ENCODE peak calls at places on chromosomes 4 and X, in ten cellular contexts. A, D, V, H, L, E, X, Z, M and R are unnamed samples.

GRCh38 chr4:138757432-138757831 is 258.1 kb upstream of the NOCT start:
- DNase-seq in E (no peak), L (no peak), A (no peak), D (no peak), Z (no peak), X (no peak), H (no peak), V (no peak), M (no peak), R (no peak)

GRCh38 chr4:154779362-154779947 is 1.6 kb upstream of the RBM46 start:
- DNase-seq in Z (no peak), A (no peak), M (no peak), H (no peak), X (no peak), L (no peak), E (no peak), V (peak), D (no peak), R (no peak)

GRCh38 chrX:15663439-15663838 is 1.2 kb downstream of the CLTRN start:
- DNase-seq in H (no peak), X (no peak), E (no peak), V (no peak), Z (no peak), M (no peak), L (no peak), D (no peak), A (no peak), R (no peak)

GRCh38 chrX:137945470-137945869 is 379.5 kb downstream of the ZIC3 start:
- DNase-seq in X (no peak), D (no peak), Z (no peak), A (no peak), H (no peak), V (no peak), L (no peak), M (no peak), E (no peak), R (no peak)

GRCh38 chr4:24032371-24032989 is 142.6 kb upstream of the PPARGC1A start:
- DNase-seq in A (no peak), L (no peak), X (no peak), Z (no peak), H (no peak), D (peak), E (no peak), V (no peak), M (no peak), R (no peak)

GRCh38 chrX:132876509-132876837 is 82.0 kb downstream of the HS6ST2 start:
- DNase-seq in D (no peak), X (no peak), L (no peak), Z (no peak), A (no peak), M (no peak), V (no peak), H (no peak), E (peak), R (no peak)

GRCh38 chrX:38206036-38206435 is 14.6 kb downstream of the SRPX start:
- DNase-seq in E (no peak), H (no peak), M (no peak), D (no peak), L (no peak), Z (no peak), X (no peak), A (no peak), V (no peak), R (no peak)

GRCh38 chr4:26787461-26788340 is 72.9 kb upstream of the STIM2 start:
- DNase-seq in V (peak), L (no peak), H (no peak), A (no peak), Z (no peak), E (no peak), X (no peak), M (no peak), D (peak), R (no peak)

GRCh38 chr4:54709281-54709854 is 51.6 kb downstream of the KIT start:
- DNase-seq in Z (no peak), D (no peak), X (no peak), H (no peak), M (no peak), A (no peak), L (no peak), V (no peak), E (no peak), R (no peak)

GRCh38 chr4:5249727-5250126 is 198.4 kb downstream of the STK32B start:
- DNase-seq in H (no peak), Z (no peak), L (no peak), A (no peak), D (no peak), M (no peak), V (no peak), X (no peak), E (no peak), R (no peak)

GRCh38 chrX:112746812-112747630 is 67.3 kb upstream of the LHFPL1 start:
- DNase-seq in M (no peak), X (no peak), Z (no peak), V (no peak), A (no peak), H (no peak), E (no peak), L (no peak), D (peak), R (no peak)

GRCh38 chrX:145694048-145694447 is 123.6 kb upstream of the SLITRK2 start:
- DNase-seq in A (no peak), E (no peak), H (no peak), M (no peak), Z (no peak), D (no peak), X (no peak), L (no peak), V (no peak), R (no peak)

GRCh38 chrX:47212381-47213293 is 5.8 kb upstream of the CDK16 start:
- DNase-seq in D (no peak), E (no peak), Z (no peak), L (no peak), M (no peak), X (no peak), V (no peak), A (no peak), H (no peak), R (peak)

GRCh38 chr4:4810365-4810764 is 49.1 kb upstream of the MSX1 start:
- DNase-seq in L (no peak), E (peak), A (no peak), Z (no peak), D (no peak), H (no peak), X (no peak), V (no peak), M (no peak), R (no peak)

GRCh38 chrX:145041486-145041885 is 205.8 kb upstream of the SPANXN1 start:
- DNase-seq in L (no peak), M (no peak), D (no peak), X (no peak), A (no peak), E (no peak), H (no peak), Z (no peak), V (no peak), R (no peak)

GRCh38 chr4:87005369-87005689 is 70.5 kb downstream of the AFF1 start:
- DNase-seq in Z (no peak), L (no peak), V (no peak), M (no peak), A (no peak), E (no peak), X (no peak), H (no peak), D (no peak), R (no peak)

GRCh38 chr4:38099908-38100407 is 139.8 kb downstream of the PTTG2 start:
- DNase-seq in Z (no peak), H (no peak), M (no peak), A (no peak), X (no peak), L (no peak), E (no peak), D (no peak), V (peak), R (no peak)

GRCh38 chr4:180164799-180165198 is 2078.4 kb upstream of the TENM3 start:
- DNase-seq in H (no peak), M (no peak), A (no peak), L (no peak), V (no peak), E (peak), X (no peak), Z (no peak), D (no peak), R (no peak)

GRCh38 chr4:97457253-97457652 is 686.0 kb downstream of the STPG2 start:
- DNase-seq in D (no peak), L (no peak), M (no peak), X (no peak), E (no peak), A (no peak), V (no peak), Z (no peak), H (no peak), R (no peak)
- TF ChIP-seq CTCF in D (no peak), L (no peak), M (no peak), X (no peak), E (no peak), A (no peak), V (no peak), Z (no peak), H (no peak), R (no peak)

GRCh38 chrX:40612511-40612910 is 10.7 kb upstream of the MPC1L start:
- DNase-seq in V (no peak), E (no peak), A (no peak), D (no peak), H (no peak), L (no peak), M (no peak), Z (no peak), X (no peak), R (no peak)

GRCh38 chrX:40617566-40617965 is 5.7 kb upstream of the MPC1L start:
- DNase-seq in D (no peak), X (no peak), L (no peak), H (no peak), M (no peak), E (no peak), Z (no peak), A (no peak), V (no peak), R (no peak)

DNA sequence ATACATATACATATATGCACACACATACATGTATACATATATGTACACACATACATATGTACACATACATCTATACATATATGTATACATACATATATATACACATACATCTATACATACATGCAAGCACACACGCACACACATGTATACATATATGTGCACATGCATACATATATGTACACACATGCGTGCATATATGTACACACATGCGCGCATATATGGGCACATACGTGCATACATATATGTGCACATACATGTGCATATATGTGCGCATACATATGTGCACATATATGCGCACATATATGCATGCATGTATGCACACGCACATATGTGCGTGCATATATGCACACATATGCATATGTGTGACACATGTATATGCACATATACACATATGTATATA is 7.3 kb upstream of the MPC1L start:
- DNase-seq in X (no peak), L (no peak), Z (no peak), E (no peak), H (no peak), A (no peak), V (no peak), D (no peak), M (no peak), R (no peak)
- TF ChIP-seq CTCF in X (no peak), L (no peak), Z (no peak), E (no peak), H (no peak), A (no peak), V (no peak), D (no peak), M (no peak), R (no peak)

GRCh38 chr4:89727236-89727635 is 109.7 kb downstream of the SNCA start:
- DNase-seq in D (no peak), L (no peak), A (no peak), M (no peak), X (no peak), H (no peak), V (peak), E (no peak), Z (no peak), R (no peak)
- TF ChIP-seq CTCF in D (no peak), L (no peak), A (no peak), M (no peak), X (no peak), H (no peak), V (no peak), E (no peak), Z (no peak), R (no peak)

DNA sequence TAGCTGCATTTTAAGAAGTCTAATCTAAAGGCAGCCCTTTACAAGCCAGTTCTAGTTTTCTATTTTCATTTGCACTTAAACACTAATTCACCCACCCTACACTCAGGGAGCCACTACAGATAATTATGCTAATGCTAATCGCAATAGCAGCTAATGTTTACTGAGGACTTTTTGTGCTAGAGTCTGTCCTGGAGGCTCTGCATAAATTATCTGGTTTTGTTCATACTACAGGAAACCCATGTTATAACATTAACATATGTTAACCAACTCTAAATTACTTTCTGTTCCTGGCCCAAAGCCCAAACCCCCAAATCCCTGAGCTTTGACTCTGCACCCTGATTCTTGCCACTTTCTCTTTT is 476 bp upstream of the RADX start:
- DNase-seq in H (no peak), X (no peak), V (no peak), A (no peak), E (no peak), L (no peak), M (no peak), Z (no peak), D (no peak), R (no peak)
- TF ChIP-seq CTCF in H (no peak), X (no peak), V (no peak), A (no peak), E (no peak), L (no peak), M (no peak), Z (no peak), D (no peak), R (no peak)

DNA sequence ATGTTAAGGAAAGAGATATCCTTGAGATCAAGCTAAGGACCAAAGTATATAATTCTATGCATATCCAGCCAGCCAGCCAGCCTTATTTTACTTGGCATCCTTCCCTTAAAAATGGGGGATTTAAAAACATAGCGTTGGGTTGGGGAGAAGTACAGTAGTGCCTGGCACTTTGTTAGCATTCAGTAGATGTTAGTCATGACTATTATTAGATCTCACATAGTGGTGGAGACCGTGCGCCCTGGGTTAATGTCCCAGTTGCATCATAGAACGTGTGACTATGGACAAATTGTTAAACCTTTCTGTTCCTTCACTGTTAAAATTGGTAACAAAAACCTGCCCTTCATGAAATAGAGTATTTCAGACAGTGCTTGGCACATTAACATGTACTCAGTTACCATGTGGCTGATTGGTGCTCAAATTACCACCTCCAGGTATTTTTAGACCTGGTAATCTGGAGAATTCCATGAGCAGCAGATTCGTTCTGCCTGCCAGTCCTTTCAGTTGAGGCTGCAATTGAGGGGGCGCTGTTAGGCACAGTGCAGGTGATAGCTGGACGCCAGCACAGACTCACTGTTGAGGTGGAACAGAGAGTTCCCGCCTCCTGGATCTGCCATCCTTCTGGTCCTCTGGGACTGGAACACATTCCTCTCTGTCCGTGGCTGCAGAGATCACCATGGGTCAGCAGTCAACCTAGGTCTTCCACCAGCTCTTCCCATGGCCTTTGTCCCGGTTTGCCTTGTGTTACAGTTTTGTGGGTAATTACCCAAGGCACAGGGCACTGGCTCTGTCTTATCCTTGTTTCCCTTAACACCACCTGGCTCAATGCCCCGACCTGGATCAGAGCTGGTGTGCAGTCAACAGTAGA is 31.7 kb downstream of the RBBP7 start:
- DNase-seq in E (peak), Z (no peak), M (no peak), D (no peak), L (no peak), A (no peak), X (no peak), H (no peak), V (peak), R (no peak)
- TF ChIP-seq CTCF in E (no peak), Z (no peak), M (no peak), D (peak), L (no peak), A (no peak), X (no peak), H (no peak), V (no peak), R (no peak)

DNA sequence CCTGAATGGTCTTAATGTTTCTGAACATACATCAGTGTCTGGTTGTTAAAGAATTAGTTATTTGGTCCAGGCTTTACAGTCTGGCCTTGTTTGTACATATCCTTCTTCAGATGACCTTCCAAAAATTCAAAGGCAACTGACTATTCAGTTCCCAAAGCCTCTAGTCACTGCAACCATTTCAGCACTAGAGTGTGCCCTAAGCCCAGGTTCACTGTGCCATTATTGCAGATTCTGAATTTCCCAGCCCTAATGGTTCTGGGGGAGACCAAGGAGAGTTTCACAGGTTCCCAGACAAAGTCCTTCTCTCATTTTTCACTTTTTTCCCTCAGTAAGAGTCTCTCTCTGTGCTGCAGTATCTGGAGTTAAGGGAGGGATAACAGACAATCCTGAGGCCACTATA is 235.8 kb downstream of the TRAM1L1 start:
- DNase-seq in V (no peak), A (no peak), E (no peak), H (no peak), Z (no peak), X (no peak), L (no peak), M (no peak), D (no peak), R (no peak)
- TF ChIP-seq CTCF in V (no peak), A (no peak), E (no peak), H (no peak), Z (no peak), X (no peak), L (no peak), M (no peak), D (peak), R (no peak)

DNA sequence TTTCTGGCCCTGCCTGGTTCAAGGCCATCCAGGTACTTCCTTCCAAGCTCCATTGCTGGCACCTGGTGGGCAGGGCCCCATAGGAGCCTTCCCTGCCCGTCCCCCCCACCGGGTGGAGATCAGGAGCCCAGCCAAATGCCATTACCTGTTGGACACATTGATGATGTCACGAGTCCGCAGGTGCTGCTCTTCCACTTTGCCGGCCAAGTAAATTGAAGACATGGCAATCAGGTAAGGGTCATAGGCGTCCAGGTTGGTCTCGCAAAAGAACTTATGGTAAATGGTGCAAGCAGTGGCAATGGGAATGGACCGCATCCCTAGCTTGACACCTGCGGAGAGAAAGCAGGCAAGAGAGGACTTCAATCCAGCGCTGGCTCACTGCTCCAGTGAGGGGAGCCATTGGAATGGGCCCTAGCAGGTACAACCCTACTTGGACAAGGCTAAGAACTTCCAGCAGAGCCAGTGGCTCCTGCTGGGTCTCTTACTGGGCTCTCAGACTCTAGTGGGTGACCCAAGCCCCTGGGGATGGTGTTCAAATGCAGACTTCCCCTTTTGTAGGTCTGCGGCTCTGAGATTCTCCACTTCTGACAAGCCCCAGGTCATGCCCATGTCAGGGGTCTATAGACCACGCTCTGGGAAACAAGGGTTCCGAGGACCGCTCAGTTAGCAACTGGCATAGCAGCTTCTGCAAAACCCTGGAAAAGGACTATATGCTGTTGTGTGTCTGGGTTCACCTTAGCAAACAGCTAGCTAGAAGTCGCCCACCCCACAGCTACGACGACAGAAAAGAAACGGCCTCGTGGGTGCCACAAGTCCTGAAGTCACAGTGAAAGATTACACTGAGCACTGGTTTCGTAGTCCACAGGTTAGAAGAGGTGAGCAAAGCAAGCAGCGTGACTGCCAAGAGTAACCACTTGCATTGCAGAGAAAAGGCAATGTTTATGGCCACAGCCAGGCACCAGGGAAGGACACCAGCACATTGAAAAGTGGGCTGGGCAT is 2.8 kb downstream of the CCNQ start:
- DNase-seq in H (no peak), V (no peak), X (no peak), M (no peak), E (no peak), A (no peak), D (no peak), Z (no peak), L (no peak), R (no peak)
- TF ChIP-seq CTCF in H (no peak), V (no peak), X (no peak), M (no peak), E (no peak), A (no peak), D (no peak), Z (no peak), L (no peak), R (no peak)

GRCh38 chr4:1596393-1596792 is 87.7 kb downstream of the FAM53A start:
- DNase-seq in H (no peak), V (no peak), Z (no peak), L (no peak), A (no peak), M (no peak), E (no peak), X (no peak), D (no peak), R (no peak)
- TF ChIP-seq CTCF in H (no peak), V (no peak), Z (no peak), L (no peak), A (no peak), M (no peak), E (no peak), X (no peak), D (peak), R (no peak)

GRCh38 chrX:73850124-73851013 is 287.4 kb downstream of the CHIC1 start:
- DNase-seq in L (no peak), E (no peak), M (no peak), X (no peak), Z (peak), H (no peak), D (peak), A (no peak), V (peak), R (no peak)
- TF ChIP-seq CTCF in L (no peak), E (no peak), M (no peak), X (peak), Z (no peak), H (no peak), D (peak), A (no peak), V (no peak), R (no peak)

GRCh38 chrX:149962859-149963757 is 24.8 kb upstream of the EOLA2 start:
- DNase-seq in E (peak), X (no peak), L (no peak), M (peak), D (peak), H (no peak), Z (peak), A (peak), V (peak), R (no peak)
- TF ChIP-seq CTCF in E (peak), X (peak), L (no peak), M (no peak), D (peak), H (peak), Z (peak), A (peak), V (peak), R (no peak)